ENCODE peak calls at places on chromosomes 1 and 21, in five cellular contexts. Y is HepG2, V is K562, B is GM12878, C is HCT116. F is an unnamed sample.

GRCh38 chr1:169122976-169123375 is 16.5 kb downstream of the ATP1B1 start:
- DNase-seq in Y (no peak), B (no peak), V (no peak), C (no peak), F (no peak)

GRCh38 chr21:46599251-46599572 is 5.7 kb downstream of the S100B start:
- DNase-seq in V (peak), C (no peak), B (no peak), Y (peak), F (no peak)

GRCh38 chr1:47661065-47661464 is 223.2 kb downstream of the FOXD2 start:
- DNase-seq in V (no peak), C (no peak), Y (no peak), B (no peak), F (no peak)

GRCh38 chr1:52157582-52157981 is 15.7 kb downstream of the ZFYVE9 start:
- DNase-seq in B (no peak), Y (no peak), V (no peak), C (no peak), F (no peak)

GRCh38 chr1:237282266-237282783 is 240.3 kb downstream of the RYR2 start:
- DNase-seq in C (no peak), Y (no peak), B (no peak), V (no peak), F (no peak)

GRCh38 chr21:42621828-42622199 is 31.6 kb upstream of the PDE9A start:
- DNase-seq in V (no peak), Y (no peak), C (no peak), B (no peak), F (no peak)

GRCh38 chr1:98110674-98111073 is 189.8 kb upstream of the DPYD start:
- DNase-seq in C (no peak), Y (no peak), V (no peak), B (no peak), F (no peak)

GRCh38 chr1:20964540-20965484 is 177.7 kb upstream of the HP1BP3 start:
- DNase-seq in Y (no peak), B (peak), V (no peak), C (no peak), F (no peak)

GRCh38 chr1:11211925-11212587 is 22.9 kb downstream of the ANGPTL7 start:
- DNase-seq in C (no peak), V (no peak), Y (no peak), B (no peak), F (no peak)

GRCh38 chr1:184118051-184118450 is 66.5 kb downstream of the TSEN15 start:
- DNase-seq in B (no peak), Y (no peak), V (no peak), C (no peak), F (no peak)

GRCh38 chr1:2949966-2950925 is 71.0 kb upstream of the ACTRT2 start:
- DNase-seq in C (no peak), Y (no peak), V (no peak), B (no peak), F (no peak)

GRCh38 chr1:40049745-40050144 is 9.2 kb downstream of the CAP1 start:
- DNase-seq in V (no peak), C (no peak), Y (no peak), B (no peak), F (no peak)

GRCh38 chr1:245154429-245155185 is at the start of gene KIF26B:
- DNase-seq in Y (peak), C (no peak), B (no peak), V (peak), F (no peak)

GRCh38 chr1:11559211-11559970 is 80.4 kb downstream of the DISP3 start:
- DNase-seq in B (no peak), V (no peak), C (no peak), Y (no peak), F (no peak)

GRCh38 chr21:36700961-36701911 is 2.3 kb downstream of the SIM2 start:
- DNase-seq in Y (no peak), V (no peak), C (no peak), B (no peak), F (peak)

GRCh38 chr1:39230261-39231190 is 26.0 kb downstream of the MACF1 start:
- DNase-seq in C (no peak), V (no peak), B (peak), Y (peak), F (no peak)

GRCh38 chr1:10694274-10694632 is 102.2 kb downstream of the CASZ1 start:
- DNase-seq in B (no peak), C (no peak), V (no peak), Y (no peak), F (no peak)

GRCh38 chr1:204121840-204122555 is 29.8 kb downstream of the ETNK2 start:
- DNase-seq in Y (no peak), C (no peak), B (no peak), V (no peak), F (no peak)

GRCh38 chr1:23424171-23424959 is at the start of gene TCEA3:
- DNase-seq in V (no peak), Y (peak), B (no peak), C (no peak), F (no peak)

GRCh38 chr1:22969224-22969829 is 3.3 kb downstream of the LACTBL1 start:
- DNase-seq in Y (no peak), C (no peak), V (no peak), B (no peak), F (no peak)

GRCh38 chr1:219666242-219666641 is 53.3 kb upstream of the ZC3H11B start:
- DNase-seq in C (no peak), B (no peak), V (no peak), Y (no peak), F (no peak)

GRCh38 chr1:243727503-243728191 is 122.4 kb downstream of the AKT3 start:
- DNase-seq in C (no peak), Y (no peak), B (peak), V (no peak), F (no peak)

GRCh38 chr1:17195731-17196130 is 9.2 kb upstream of the PADI1 start:
- DNase-seq in V (no peak), C (no peak), Y (no peak), B (no peak), F (no peak)

DNA sequence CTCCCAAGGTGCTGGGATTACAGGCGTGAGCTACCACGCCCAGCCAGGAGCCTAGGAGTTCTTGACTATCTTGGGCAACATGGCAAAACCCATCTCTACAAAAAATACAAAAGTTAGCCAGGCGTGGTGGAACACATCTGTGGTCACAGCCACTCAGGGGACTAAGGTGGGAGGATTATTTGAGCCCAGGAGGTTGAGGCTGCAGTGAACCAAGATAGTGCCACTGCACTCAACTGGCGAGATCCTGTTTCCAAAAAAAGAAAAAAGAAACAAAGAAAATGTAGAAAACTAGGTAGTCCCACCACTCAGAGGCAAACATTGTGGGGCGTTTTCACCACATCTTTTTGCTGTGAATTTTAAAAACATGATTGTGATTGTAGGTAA is 141.3 kb downstream of the ZZZ3 start:
- DNase-seq in V (no peak), Y (no peak), C (no peak), B (no peak), F (no peak)
- TF ChIP-seq SRF in V (no peak), Y (no peak), C (no peak), B (no peak), F (no peak)

GRCh38 chr21:39386194-39386593 is 37.3 kb upstream of the HMGN1 start:
- DNase-seq in Y (peak), B (no peak), C (no peak), V (no peak), F (no peak)

GRCh38 chr21:39388038-39388810 is 39.3 kb upstream of the HMGN1 start:
- DNase-seq in Y (peak), C (peak), V (peak), B (no peak), F (peak)

GRCh38 chr21:39386899-39387298 is 38.0 kb upstream of the HMGN1 start:
- DNase-seq in C (no peak), V (no peak), Y (no peak), B (no peak), F (no peak)

GRCh38 chr21:39388811-39389155 is 39.9 kb upstream of the HMGN1 start:
- DNase-seq in C (no peak), Y (no peak), B (no peak), V (no peak), F (no peak)

DNA sequence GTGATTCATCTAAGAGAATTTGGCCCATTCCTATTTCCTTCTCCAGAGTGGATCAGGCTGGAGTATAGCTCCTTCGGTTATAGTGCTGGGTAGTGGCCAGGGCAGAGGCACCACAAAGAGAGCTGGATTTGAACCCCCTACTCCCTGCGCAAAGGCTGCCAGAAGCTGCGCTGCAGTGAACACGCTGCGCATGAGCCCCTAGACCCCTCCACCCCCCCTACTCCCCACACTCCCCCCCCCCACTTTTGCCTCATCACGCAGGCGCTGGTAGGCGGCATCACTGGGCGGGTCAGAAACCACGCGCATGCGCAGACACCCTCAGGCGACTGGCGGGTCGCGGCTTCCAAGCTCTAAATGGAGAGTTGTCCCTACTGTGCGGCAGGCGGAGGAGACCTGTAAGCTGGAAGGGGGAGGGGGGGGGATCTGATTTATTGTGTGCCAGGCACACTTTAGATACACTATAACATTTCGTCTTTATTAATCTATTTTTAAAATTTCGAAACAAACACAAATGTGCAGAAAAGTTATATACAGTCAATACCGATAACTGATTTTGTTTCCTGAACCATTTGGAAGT is 38.7 kb upstream of the HMGN1 start:
- DNase-seq in B (peak), C (peak), V (peak), Y (peak), F (peak)
- TF ChIP-seq SRF in B (no peak), C (no peak), V (no peak), Y (no peak), F (no peak)

GRCh38 chr1:4652631-4653327 is 1.6 kb upstream of the AJAP1 start:
- DNase-seq in C (peak), Y (peak), V (peak), B (no peak), F (no peak)
- TF ChIP-seq SRF in C (no peak), Y (no peak), V (no peak), B (no peak), F (no peak)

GRCh38 chr1:43147625-43148319 is 24.3 kb downstream of the EBNA1BP2 start:
- DNase-seq in V (peak), C (peak), B (no peak), Y (peak), F (peak)
- TF ChIP-seq SRF in V (no peak), C (no peak), B (peak), Y (no peak), F (peak)

DNA sequence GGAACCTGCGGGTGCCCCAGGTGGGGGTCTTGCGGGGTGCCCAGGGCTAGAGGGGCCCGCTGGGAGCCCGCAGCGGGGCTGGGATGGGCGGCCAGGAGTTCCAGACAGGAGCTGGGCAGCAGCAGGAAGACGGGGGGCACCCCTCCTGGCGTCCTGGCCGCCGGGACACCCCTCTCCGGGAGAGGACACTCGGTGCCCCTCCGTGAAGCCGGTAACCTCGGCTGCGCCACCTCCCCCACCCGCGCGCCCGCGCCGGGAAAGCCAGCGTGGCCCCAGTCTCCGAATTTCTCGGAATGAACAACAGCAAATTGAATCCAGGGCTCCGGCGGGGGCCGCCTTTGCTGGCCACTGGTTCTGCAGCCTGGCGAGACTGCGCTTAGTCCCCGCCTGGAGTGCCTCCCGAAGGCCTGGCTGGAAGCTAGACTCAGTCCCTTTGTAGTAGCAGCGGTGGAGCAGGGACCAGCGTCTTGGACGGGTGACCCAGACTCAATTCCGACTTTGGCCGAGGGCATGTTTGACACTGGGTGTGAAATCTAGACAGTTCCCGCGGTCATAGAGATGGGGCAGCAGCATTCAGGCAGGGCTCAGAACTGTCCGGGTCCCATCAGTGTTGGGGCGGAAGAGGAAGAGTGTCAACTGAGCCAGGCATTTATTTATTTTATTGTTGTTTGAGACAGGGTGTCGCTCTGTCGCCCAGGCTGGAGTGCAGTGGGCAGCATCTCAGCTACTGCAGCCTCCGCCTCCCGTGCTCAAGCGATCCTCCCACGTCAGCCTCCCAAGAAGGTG is 766 bp downstream of the IFNGR2 start:
- DNase-seq in Y (peak), C (no peak), B (no peak), V (peak), F (no peak)
- TF ChIP-seq SRF in Y (no peak), C (no peak), B (no peak), V (no peak), F (no peak)

GRCh38 chr1:55039342-55040082 is at the start of gene PCSK9:
- DNase-seq in B (no peak), C (peak), V (peak), Y (peak), F (no peak)

GRCh38 chr1:55035904-55036303 is 3.4 kb upstream of the PCSK9 start:
- DNase-seq in Y (peak), V (peak), C (peak), B (no peak), F (no peak)

GRCh38 chr1:55038552-55038838 is 853 bp upstream of the PCSK9 start:
- DNase-seq in B (no peak), V (no peak), C (no peak), Y (peak), F (no peak)

GRCh38 chr1:55038974-55039341 is 390 bp upstream of the PCSK9 start:
- DNase-seq in Y (no peak), C (no peak), B (no peak), V (no peak), F (no peak)

GRCh38 chr1:55037733-55038551 is 1.4 kb upstream of the PCSK9 start:
- DNase-seq in Y (no peak), C (no peak), V (no peak), B (no peak), F (no peak)
- TF ChIP-seq SRF in Y (no peak), C (no peak), V (no peak), B (no peak), F (no peak)

F was measured in H1.